ENCODE peak calls at places on chromosomes 16 and 17, in seven cellular contexts. K, Y, D, O, S, Q and I are unnamed samples.

GRCh38 chr17:70599198-70599597 is 429.9 kb downstream of the KCNJ2 start:
- DNase-seq in K (no peak), Y (no peak), D (no peak), O (no peak), S (no peak), Q (no peak), I (no peak)

GRCh38 chr16:66222756-66223155 is 143.7 kb upstream of the CDH5 start:
- DNase-seq in K (no peak), Y (no peak), D (no peak), O (no peak), S (no peak), Q (no peak), I (no peak)

GRCh38 chr16:78122774-78123315 is 23.4 kb downstream of the WWOX start:
- DNase-seq in K (peak; percentile 69), Y (no peak), D (no peak), O (no peak), S (no peak), Q (peak; percentile 62), I (no peak)

GRCh38 chr17:50956409-50956749 is 90.2 kb upstream of the TOB1 start:
- DNase-seq in K (peak; percentile 50), Y (no peak), D (no peak), O (no peak), S (no peak), Q (no peak), I (no peak)

GRCh38 chr17:1040216-1040600 is 43.3 kb downstream of the TIMM22 start:
- DNase-seq in K (no peak), Y (peak; percentile 50), D (no peak), O (no peak), S (no peak), Q (no peak), I (no peak)

GRCh38 chr16:86318119-86318518 is 192.2 kb upstream of the FOXF1 start:
- DNase-seq in K (no peak), Y (no peak), D (no peak), O (no peak), S (no peak), Q (peak; percentile 16), I (no peak)

GRCh38 chr16:57824880-57825279 is 22.6 kb upstream of the KIFC3 start:
- DNase-seq in K (no peak), Y (no peak), D (no peak), O (no peak), S (no peak), Q (no peak), I (no peak)

GRCh38 chr16:30561212-30561816 is 3.1 kb upstream of the ZNF764 start:
- DNase-seq in K (no peak), Y (no peak), D (no peak), O (no peak), S (no peak), Q (no peak), I (no peak)

GRCh38 chr17:37429039-37429438 is 22.4 kb downstream of the TADA2A start:
- DNase-seq in K (no peak), Y (no peak), D (no peak), O (no peak), S (no peak), Q (no peak), I (no peak)

GRCh38 chr17:44928136-44928535 is 12.8 kb upstream of the GFAP start:
- DNase-seq in K (no peak), Y (no peak), D (no peak), O (peak; percentile 24), S (no peak), Q (no peak), I (no peak)

GRCh38 chr17:36845916-36846315 is 91.4 kb upstream of the LHX1 start:
- DNase-seq in K (no peak), Y (no peak), D (no peak), O (no peak), S (no peak), Q (no peak), I (no peak)

GRCh38 chr17:78307887-78308633 is 51.8 kb downstream of the SOCS3 start:
- DNase-seq in K (no peak), Y (no peak), D (no peak), O (no peak), S (no peak), Q (no peak), I (no peak)

GRCh38 chr17:7912927-7913524 is 3.1 kb downstream of the RNF227 start:
- DNase-seq in K (no peak), Y (no peak), D (no peak), O (no peak), S (peak; percentile 30), Q (peak; percentile 85), I (peak; percentile 29)

GRCh38 chr16:68235882-68236803 is at the start of gene ESRP2:
- DNase-seq in K (peak; percentile 72), Y (no peak), D (peak; percentile 83), O (peak; percentile 87), S (no peak), Q (no peak), I (no peak)

GRCh38 chr16:81492307-81492706 is 47.7 kb downstream of the CMIP start:
- DNase-seq in K (no peak), Y (peak; percentile 40), D (no peak), O (no peak), S (no peak), Q (no peak), I (no peak)

GRCh38 chr17:77734371-77735050 is 224.0 kb upstream of the TNRC6C start:
- DNase-seq in K (peak; percentile 94), Y (no peak), D (peak; percentile 93), O (peak; percentile 89), S (no peak), Q (peak; percentile 45), I (no peak)

GRCh38 chr16:4679854-4680636 is 13.3 kb upstream of the NUDT16L1 start:
- DNase-seq in K (no peak), Y (no peak), D (peak; percentile 81), O (peak; percentile 89), S (no peak), Q (peak; percentile 95), I (no peak)

GRCh38 chr16:12763517-12763916 is 40.2 kb downstream of the CPPED1 start:
- DNase-seq in K (no peak), Y (no peak), D (no peak), O (no peak), S (no peak), Q (no peak), I (no peak)

GRCh38 chr16:74563828-74564263 is 43.1 kb downstream of the GLG1 start:
- DNase-seq in K (no peak), Y (no peak), D (no peak), O (no peak), S (no peak), Q (peak; percentile 97), I (no peak)

GRCh38 chr17:76277300-76278267 is 12.4 kb downstream of the UBALD2 start:
- DNase-seq in K (no peak), Y (no peak), D (no peak), O (no peak), S (no peak), Q (no peak), I (no peak)

GRCh38 chr17:73293031-73293430 is 18.8 kb downstream of the CDC42EP4 start:
- DNase-seq in K (no peak), Y (no peak), D (no peak), O (no peak), S (no peak), Q (no peak), I (no peak)